ENCODE peak calls at places on chromosomes 3 and 15, in six cellular contexts. One of them, this sample, is unnamed.

GRCh38 chr3:168847293-168847883 is 751.7 kb upstream of the GOLIM4 start:
- DNase-seq in A549: no peak
- DNase-seq in ovary: no peak
- DNase-seq in body of pancreas: peak
- DNase-seq in breast epithelium: no peak
- DNase-seq in heart left ventricle: no peak
- DNase-seq in this sample: no peak

GRCh38 chr15:87743557-87743956 is 513.0 kb downstream of the NTRK3 start:
- DNase-seq in A549: no peak
- DNase-seq in heart left ventricle: no peak
- DNase-seq in ovary: no peak
- DNase-seq in body of pancreas: no peak
- DNase-seq in breast epithelium: no peak
- DNase-seq in this sample: no peak

GRCh38 chr3:127206154-127206553 is 13.2 kb downstream of the PRR23E start:
- DNase-seq in ovary: peak
- DNase-seq in breast epithelium: no peak
- DNase-seq in heart left ventricle: no peak
- DNase-seq in body of pancreas: no peak
- DNase-seq in A549: no peak
- DNase-seq in this sample: no peak

GRCh38 chr3:48464713-48465221 is 18.2 kb downstream of the ATRIP start:
- DNase-seq in heart left ventricle: peak
- DNase-seq in body of pancreas: no peak
- DNase-seq in ovary: peak
- DNase-seq in breast epithelium: no peak
- DNase-seq in A549: no peak
- DNase-seq in this sample: no peak

GRCh38 chr3:157464283-157464682 is 27.6 kb downstream of the PTX3 start:
- DNase-seq in ovary: no peak
- DNase-seq in breast epithelium: no peak
- DNase-seq in body of pancreas: no peak
- DNase-seq in A549: no peak
- DNase-seq in heart left ventricle: no peak
- DNase-seq in this sample: no peak

GRCh38 chr3:159765025-159765859 is 223.4 kb upstream of the IL12A start:
- DNase-seq in breast epithelium: peak
- DNase-seq in A549: peak
- DNase-seq in heart left ventricle: peak
- DNase-seq in body of pancreas: peak
- DNase-seq in ovary: peak
- DNase-seq in this sample: peak

GRCh38 chr3:31369637-31370036 is 163.1 kb upstream of the STT3B start:
- DNase-seq in breast epithelium: no peak
- DNase-seq in body of pancreas: no peak
- DNase-seq in ovary: no peak
- DNase-seq in A549: no peak
- DNase-seq in heart left ventricle: no peak
- DNase-seq in this sample: no peak

GRCh38 chr3:23264413-23264812 is 61.3 kb downstream of the UBE2E2 start:
- DNase-seq in A549: no peak
- DNase-seq in body of pancreas: no peak
- DNase-seq in heart left ventricle: no peak
- DNase-seq in breast epithelium: no peak
- DNase-seq in ovary: no peak
- DNase-seq in this sample: no peak

GRCh38 chr3:12705981-12706380 is 42.1 kb upstream of the RAF1 start:
- DNase-seq in ovary: no peak
- DNase-seq in heart left ventricle: no peak
- DNase-seq in breast epithelium: no peak
- DNase-seq in A549: no peak
- DNase-seq in body of pancreas: no peak
- DNase-seq in this sample: no peak

GRCh38 chr3:190064112-190064511 is 56.6 kb downstream of the P3H2 start:
- DNase-seq in heart left ventricle: no peak
- DNase-seq in breast epithelium: no peak
- DNase-seq in A549: peak
- DNase-seq in body of pancreas: no peak
- DNase-seq in ovary: no peak
- DNase-seq in this sample: peak

GRCh38 chr3:37751967-37752660 is 109.6 kb upstream of the CTDSPL start:
- DNase-seq in A549: no peak
- DNase-seq in body of pancreas: no peak
- DNase-seq in heart left ventricle: no peak
- DNase-seq in breast epithelium: no peak
- DNase-seq in ovary: no peak
- DNase-seq in this sample: no peak

GRCh38 chr3:185992801-185993467 is 55.1 kb upstream of the TRA2B start:
- DNase-seq in heart left ventricle: no peak
- DNase-seq in breast epithelium: no peak
- DNase-seq in A549: no peak
- DNase-seq in ovary: no peak
- DNase-seq in body of pancreas: no peak
- DNase-seq in this sample: no peak

GRCh38 chr15:72315706-72316370 is 4.1 kb downstream of the CELF6 start:
- DNase-seq in A549: no peak
- DNase-seq in body of pancreas: peak
- DNase-seq in ovary: no peak
- DNase-seq in breast epithelium: no peak
- DNase-seq in heart left ventricle: no peak
- DNase-seq in this sample: no peak

GRCh38 chr3:40845447-40845846 is 320.7 kb downstream of the ZNF621 start:
- DNase-seq in heart left ventricle: no peak
- DNase-seq in body of pancreas: no peak
- DNase-seq in breast epithelium: no peak
- DNase-seq in ovary: no peak
- DNase-seq in A549: no peak
- DNase-seq in this sample: no peak

GRCh38 chr3:38725726-38726410 is 76.4 kb upstream of the SCN5A start:
- DNase-seq in ovary: no peak
- DNase-seq in heart left ventricle: peak
- DNase-seq in A549: no peak
- DNase-seq in breast epithelium: no peak
- DNase-seq in body of pancreas: no peak
- DNase-seq in this sample: no peak

GRCh38 chr15:81335631-81336030 is 11.7 kb upstream of the STARD5 start:
- DNase-seq in ovary: no peak
- DNase-seq in breast epithelium: no peak
- DNase-seq in body of pancreas: no peak
- DNase-seq in A549: no peak
- DNase-seq in heart left ventricle: no peak
- DNase-seq in this sample: no peak

GRCh38 chr3:66405701-66406091 is 95.1 kb downstream of the LRIG1 start:
- DNase-seq in heart left ventricle: peak
- DNase-seq in A549: no peak
- DNase-seq in body of pancreas: peak
- DNase-seq in breast epithelium: no peak
- DNase-seq in ovary: no peak
- DNase-seq in this sample: peak

GRCh38 chr15:92082217-92082843 is 228.8 kb downstream of the SLCO3A1 start:
- DNase-seq in A549: peak
- DNase-seq in heart left ventricle: peak
- DNase-seq in ovary: peak
- DNase-seq in breast epithelium: peak
- DNase-seq in body of pancreas: peak
- DNase-seq in this sample: peak

GRCh38 chr3:77179762-77180161 is 139.9 kb downstream of the ROBO2 start:
- DNase-seq in body of pancreas: no peak
- DNase-seq in heart left ventricle: no peak
- DNase-seq in A549: no peak
- DNase-seq in ovary: no peak
- DNase-seq in breast epithelium: no peak
- DNase-seq in this sample: no peak

GRCh38 chr3:195154793-195155535 is 116.0 kb downstream of the XXYLT1 start:
- DNase-seq in breast epithelium: peak
- DNase-seq in heart left ventricle: peak
- DNase-seq in ovary: peak
- DNase-seq in A549: no peak
- DNase-seq in body of pancreas: peak
- DNase-seq in this sample: peak

GRCh38 chr3:145422541-145422940 is 738.4 kb downstream of the PLOD2 start:
- DNase-seq in body of pancreas: no peak
- DNase-seq in A549: no peak
- DNase-seq in ovary: no peak
- DNase-seq in breast epithelium: no peak
- DNase-seq in heart left ventricle: no peak
- DNase-seq in this sample: no peak

GRCh38 chr3:102466001-102466400 is 31.2 kb downstream of the ZPLD1 start:
- DNase-seq in breast epithelium: no peak
- DNase-seq in heart left ventricle: no peak
- DNase-seq in body of pancreas: no peak
- DNase-seq in ovary: no peak
- DNase-seq in A549: no peak
- DNase-seq in this sample: no peak

GRCh38 chr3:102471491-102471890 is 36.7 kb downstream of the ZPLD1 start:
- DNase-seq in body of pancreas: no peak
- DNase-seq in ovary: no peak
- DNase-seq in A549: no peak
- DNase-seq in heart left ventricle: no peak
- DNase-seq in breast epithelium: no peak
- DNase-seq in this sample: no peak

GRCh38 chr3:102474207-102474606 is 39.4 kb downstream of the ZPLD1 start:
- DNase-seq in heart left ventricle: no peak
- DNase-seq in ovary: no peak
- DNase-seq in A549: no peak
- DNase-seq in breast epithelium: no peak
- DNase-seq in body of pancreas: no peak
- DNase-seq in this sample: no peak

GRCh38 chr3:102473648-102474047 is 38.8 kb downstream of the ZPLD1 start:
- DNase-seq in ovary: no peak
- DNase-seq in breast epithelium: no peak
- DNase-seq in heart left ventricle: no peak
- DNase-seq in body of pancreas: no peak
- DNase-seq in A549: no peak
- DNase-seq in this sample: no peak

GRCh38 chr3:102471001-102471400 is 36.2 kb downstream of the ZPLD1 start:
- DNase-seq in ovary: no peak
- DNase-seq in breast epithelium: no peak
- DNase-seq in heart left ventricle: no peak
- DNase-seq in A549: no peak
- DNase-seq in body of pancreas: no peak
- DNase-seq in this sample: no peak
- TF ChIP-seq CTCF in ovary: no peak
- TF ChIP-seq CTCF in breast epithelium: no peak
- TF ChIP-seq CTCF in heart left ventricle: no peak
- TF ChIP-seq CTCF in A549: no peak
- TF ChIP-seq CTCF in body of pancreas: no peak
- TF ChIP-seq CTCF in this sample: no peak

GRCh38 chr3:47380601-47381316 is at the start of gene PTPN23:
- DNase-seq in ovary: peak
- DNase-seq in A549: peak
- DNase-seq in breast epithelium: peak
- DNase-seq in heart left ventricle: peak
- DNase-seq in body of pancreas: peak
- DNase-seq in this sample: peak

GRCh38 chr3:47379488-47379899 is 1.3 kb upstream of the PTPN23 start:
- DNase-seq in A549: no peak
- DNase-seq in breast epithelium: no peak
- DNase-seq in body of pancreas: no peak
- DNase-seq in heart left ventricle: no peak
- DNase-seq in ovary: peak
- DNase-seq in this sample: peak

GRCh38 chr3:47380026-47380600 is 708 bp upstream of the PTPN23 start:
- DNase-seq in body of pancreas: no peak
- DNase-seq in A549: no peak
- DNase-seq in heart left ventricle: no peak
- DNase-seq in breast epithelium: no peak
- DNase-seq in ovary: no peak
- DNase-seq in this sample: no peak

GRCh38 chr3:47378869-47379268 is 2.0 kb upstream of the PTPN23 start:
- DNase-seq in body of pancreas: no peak
- DNase-seq in A549: no peak
- DNase-seq in ovary: no peak
- DNase-seq in heart left ventricle: no peak
- DNase-seq in breast epithelium: no peak
- DNase-seq in this sample: no peak

GRCh38 chr3:47381317-47382157 is 716 bp downstream of the PTPN23 start:
- DNase-seq in heart left ventricle: peak
- DNase-seq in ovary: peak
- DNase-seq in breast epithelium: peak
- DNase-seq in body of pancreas: peak
- DNase-seq in A549: peak
- DNase-seq in this sample: peak
- TF ChIP-seq POLR2A in heart left ventricle: no peak
- TF ChIP-seq POLR2A in ovary: no peak
- TF ChIP-seq POLR2A in breast epithelium: no peak
- TF ChIP-seq POLR2A in body of pancreas: no peak
- TF ChIP-seq POLR2A in A549: no peak
- TF ChIP-seq POLR2A in this sample: no peak

DNA sequence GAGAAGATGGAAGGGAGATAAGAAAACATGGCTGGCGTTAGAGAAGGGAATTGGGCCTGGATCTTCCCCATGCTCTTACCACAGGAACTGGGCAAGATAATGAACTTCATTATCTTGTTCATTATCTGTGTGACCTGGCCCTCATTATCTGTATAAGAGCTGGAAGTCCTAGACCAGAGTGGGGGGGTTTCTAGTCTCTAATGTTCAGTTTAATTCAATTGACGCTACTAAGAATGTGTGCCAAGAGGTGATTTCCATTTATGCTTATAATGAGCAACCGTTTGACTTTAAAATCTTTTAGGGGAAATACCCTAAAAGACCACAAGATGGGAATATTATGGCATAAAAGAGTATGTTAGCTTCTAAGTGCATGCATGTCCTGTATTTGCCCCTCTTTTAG is 59.1 kb upstream of the CSTA start:
- DNase-seq in breast epithelium: no peak
- DNase-seq in ovary: no peak
- DNase-seq in body of pancreas: no peak
- DNase-seq in A549: no peak
- DNase-seq in heart left ventricle: no peak
- DNase-seq in this sample: no peak
- TF ChIP-seq CTCF in breast epithelium: no peak
- TF ChIP-seq CTCF in ovary: no peak
- TF ChIP-seq CTCF in body of pancreas: peak
- TF ChIP-seq CTCF in A549: no peak
- TF ChIP-seq CTCF in heart left ventricle: no peak
- TF ChIP-seq CTCF in this sample: no peak

DNA sequence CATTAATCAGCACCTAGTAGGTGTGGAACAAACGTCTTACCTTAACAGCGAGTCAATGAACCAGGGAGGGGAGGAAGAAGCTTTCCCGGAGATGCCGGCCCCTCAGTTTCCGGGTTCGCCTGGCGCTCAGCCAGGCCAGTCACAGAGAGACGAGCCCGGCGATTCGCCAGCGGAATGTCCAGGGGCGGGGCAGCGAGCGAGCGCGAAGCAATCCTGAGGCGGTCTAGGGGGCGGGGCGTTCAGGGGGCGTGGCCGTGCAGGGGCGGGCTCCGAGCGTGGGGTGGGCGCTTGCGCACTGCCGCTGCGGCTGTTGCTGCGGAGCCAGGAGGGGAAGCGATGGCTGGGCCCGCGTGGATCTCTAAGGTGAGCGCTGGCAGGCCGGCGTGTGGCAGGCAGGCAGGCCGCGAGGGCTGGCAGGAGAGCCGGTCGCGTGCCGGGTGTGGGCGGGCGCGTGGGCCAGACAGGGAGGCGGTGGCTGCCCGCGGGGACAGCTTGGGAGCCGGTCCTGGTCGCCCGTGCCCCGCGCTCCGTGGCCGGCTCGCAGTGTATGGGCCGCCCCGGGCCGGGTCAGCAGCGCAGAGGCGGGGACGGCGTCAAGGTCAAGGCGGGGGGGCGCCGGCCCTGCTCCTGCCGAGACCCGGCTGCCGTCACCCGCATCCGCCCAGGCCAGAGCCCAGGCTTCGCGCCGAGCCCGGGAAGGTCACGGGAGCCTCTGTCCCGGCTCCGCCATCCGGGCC is at the start of gene IDH3A:
- DNase-seq in body of pancreas: peak
- DNase-seq in A549: peak
- DNase-seq in breast epithelium: peak
- DNase-seq in ovary: peak
- DNase-seq in heart left ventricle: peak
- DNase-seq in this sample: peak
- TF ChIP-seq POLR2A in body of pancreas: peak
- TF ChIP-seq POLR2A in A549: peak
- TF ChIP-seq POLR2A in breast epithelium: peak
- TF ChIP-seq POLR2A in ovary: peak
- TF ChIP-seq POLR2A in heart left ventricle: peak
- TF ChIP-seq POLR2A in this sample: peak

This sample was measured in adrenal gland.